ENCODE peak calls at places on chromosomes 6 and 20, in seven cellular contexts. C, B, L, M, N, O and J are unnamed samples.

GRCh38 chr6:169905041-169905807 is 153.8 kb downstream of the ERMARD start:
- DNase-seq in C (no peak), B (no peak), L (no peak), M (peak; percentile 71), N (peak; percentile 41), O (peak; percentile 23), J (peak; percentile 69)

GRCh38 chr6:135159531-135159930 is 21.6 kb upstream of the MYB start:
- DNase-seq in C (no peak), B (no peak), L (no peak), M (no peak), N (no peak), O (no peak), J (no peak)

GRCh38 chr20:37528442-37529213 is 952 bp upstream of the BLCAP start:
- DNase-seq in C (no peak), B (no peak), L (no peak), M (peak; percentile 41), N (peak; percentile 28), O (no peak), J (no peak)

GRCh38 chr20:63433756-63434531 is 38.5 kb downstream of the KCNQ2 start:
- DNase-seq in C (no peak), B (no peak), L (no peak), M (no peak), N (no peak), O (no peak), J (no peak)

GRCh38 chr6:2132911-2133310 is 112.5 kb downstream of the GMDS start:
- DNase-seq in C (no peak), B (no peak), L (no peak), M (no peak), N (no peak), O (no peak), J (no peak)

GRCh38 chr20:19920388-19921138 is 96.6 kb upstream of the NAA20 start:
- DNase-seq in C (no peak), B (no peak), L (no peak), M (no peak), N (no peak), O (no peak), J (no peak)

GRCh38 chr6:30591008-30591407 is 19.8 kb downstream of the ABCF1 start:
- DNase-seq in C (peak; percentile 86), B (no peak), L (no peak), M (peak; percentile 56), N (peak; percentile 87), O (peak; percentile 72), J (peak; percentile 41)

GRCh38 chr20:47206962-47207641 is 149.4 kb downstream of the ZMYND8 start:
- DNase-seq in C (no peak), B (peak; percentile 48), L (no peak), M (no peak), N (no peak), O (no peak), J (no peak)

GRCh38 chr6:6661684-6662083 is 73.2 kb downstream of the LY86 start:
- DNase-seq in C (peak; percentile 26), B (no peak), L (no peak), M (no peak), N (peak; percentile 61), O (peak; percentile 8), J (peak; percentile 1)

GRCh38 chr6:129704708-129705107 is 5.3 kb downstream of the ARHGAP18 start:
- DNase-seq in C (no peak), B (no peak), L (no peak), M (no peak), N (no peak), O (no peak), J (no peak)

GRCh38 chr6:30103630-30104179 is 9.2 kb downstream of the TRIM31 start:
- DNase-seq in C (no peak), B (no peak), L (no peak), M (no peak), N (no peak), O (no peak), J (no peak)

GRCh38 chr6:139124887-139125672 is 9.8 kb upstream of the HECA start:
- DNase-seq in C (peak; percentile 17), B (peak; percentile 65), L (peak; percentile 70), M (peak; percentile 56), N (peak; percentile 72), O (peak; percentile 49), J (peak; percentile 55)

GRCh38 chr6:155314773-155315515 is 660 bp upstream of the TFB1M start:
- DNase-seq in C (no peak), B (no peak), L (peak; percentile 82), M (peak; percentile 80), N (peak; percentile 84), O (peak; percentile 79), J (peak; percentile 75)

GRCh38 chr20:16301981-16302380 is 271.3 kb downstream of the KIF16B start:
- DNase-seq in C (no peak), B (no peak), L (no peak), M (no peak), N (no peak), O (peak; percentile 57), J (no peak)

GRCh38 chr6:55694148-55694547 is 115.2 kb upstream of the HMGCLL1 start:
- DNase-seq in C (peak; percentile 15), B (peak; percentile 79), L (no peak), M (peak; percentile 87), N (peak; percentile 56), O (peak; percentile 78), J (peak; percentile 87)

GRCh38 chr6:132489376-132489775 is 23.5 kb downstream of the STX7 start:
- DNase-seq in C (no peak), B (no peak), L (no peak), M (no peak), N (no peak), O (no peak), J (no peak)

GRCh38 chr6:132491881-132492280 is 21.0 kb downstream of the STX7 start:
- DNase-seq in C (no peak), B (no peak), L (no peak), M (no peak), N (no peak), O (no peak), J (no peak)

GRCh38 chr6:132490478-132491204 is 22.3 kb downstream of the STX7 start:
- DNase-seq in C (no peak), B (no peak), L (no peak), M (no peak), N (no peak), O (no peak), J (no peak)

GRCh38 chr6:132491303-132491702 is 21.6 kb downstream of the STX7 start:
- DNase-seq in C (no peak), B (no peak), L (no peak), M (peak; percentile 57), N (no peak), O (peak; percentile 52), J (peak; percentile 43)

DNA sequence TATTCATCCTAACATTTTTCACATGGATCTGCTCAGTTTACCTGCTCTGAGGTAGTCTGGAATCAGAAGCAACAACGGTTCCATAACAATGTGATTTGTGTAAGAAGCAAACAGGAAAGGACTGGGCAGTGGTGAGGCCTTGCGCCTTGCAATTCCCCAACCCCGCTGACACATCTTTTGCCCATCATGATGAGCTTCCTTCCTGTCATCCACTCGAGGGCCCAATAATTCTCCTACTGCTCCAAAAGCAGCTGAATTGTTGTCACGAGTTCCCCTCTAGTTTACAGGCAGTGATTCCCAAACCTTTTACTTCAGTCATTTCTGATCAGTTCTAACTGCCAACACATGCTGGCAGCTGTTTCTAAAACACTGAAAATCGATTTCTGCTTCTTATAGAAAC is 22.9 kb downstream of the STX7 start:
- DNase-seq in C (no peak), B (no peak), L (no peak), M (no peak), N (no peak), O (no peak), J (no peak)
- H2AFZ ChIP-seq in C (no peak overlapping the region), B (no peak overlapping the region), L (no peak overlapping the region), M (no peak overlapping the region), N (no peak overlapping the region), O (no peak overlapping the region), J (no peak overlapping the region)

DNA sequence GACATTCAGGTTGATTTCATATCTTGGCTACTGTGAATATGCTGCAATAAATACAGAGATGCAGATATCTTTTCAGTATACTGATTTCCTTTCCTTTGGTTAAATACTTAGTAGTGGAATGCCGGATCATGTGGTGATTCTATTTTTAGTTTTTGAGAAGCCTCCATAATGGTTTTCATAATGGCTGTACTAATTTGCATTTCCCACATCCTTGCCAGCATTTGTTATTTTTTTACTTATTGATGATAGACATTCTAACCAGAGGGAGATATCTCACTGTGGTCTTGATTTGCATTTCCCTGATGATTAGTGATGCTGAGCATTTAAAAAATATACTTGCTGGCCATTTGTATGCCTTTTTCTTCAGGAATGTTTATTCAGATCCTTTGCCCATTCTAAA is 195.0 kb downstream of the PACRG start:
- DNase-seq in C (no peak), B (no peak), L (no peak), M (peak; percentile 68), N (no peak), O (no peak), J (peak; percentile 69)
- TF ChIP-seq CTCF in C (no peak), B (no peak), L (no peak), M (no peak), N (no peak), O (no peak), J (no peak)

DNA sequence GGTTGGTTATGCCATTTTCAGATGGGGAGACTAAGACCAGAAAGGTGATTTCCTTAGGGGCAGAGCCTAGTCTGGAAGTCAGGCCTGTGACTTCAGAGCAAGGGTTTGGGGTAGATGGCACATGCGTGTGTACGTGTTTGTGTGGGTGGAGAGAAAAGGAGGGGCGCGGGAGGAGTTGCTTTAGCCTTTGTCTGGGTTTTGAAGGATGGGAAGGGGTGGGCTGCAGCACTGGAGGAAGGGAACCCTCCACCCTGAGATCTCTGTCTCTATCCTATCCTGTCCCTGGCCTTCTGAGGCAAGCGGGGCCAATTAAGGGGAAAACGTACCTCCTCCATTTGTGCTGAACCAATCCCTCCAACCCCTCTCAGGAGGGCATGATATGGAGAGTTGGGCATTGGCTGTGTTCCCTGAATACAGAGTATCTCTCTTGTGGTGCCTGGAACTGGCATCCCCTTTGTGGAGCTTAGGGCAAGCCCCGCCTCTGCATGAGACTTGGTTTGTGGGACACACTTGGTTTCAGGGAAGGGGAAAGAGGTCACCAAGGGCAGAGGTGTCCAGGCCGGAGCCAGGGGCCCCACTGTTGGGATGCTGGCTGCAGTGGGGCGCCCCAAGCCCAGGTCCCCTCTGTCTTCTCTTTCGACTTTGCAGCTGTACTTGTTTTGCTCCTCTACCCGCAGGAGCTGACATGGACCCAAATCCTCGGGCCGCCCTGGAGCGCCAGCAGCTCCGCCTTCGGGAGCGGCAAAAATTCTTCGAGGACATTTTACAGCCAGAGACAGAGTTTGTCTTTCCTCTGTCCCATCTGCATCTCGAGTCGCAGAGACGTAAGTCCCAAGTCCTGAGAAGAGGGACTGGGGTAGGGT is at the start of gene DBNDD2:
- DNase-seq in C (no peak), B (no peak), L (no peak), M (no peak), N (no peak), O (no peak), J (no peak)
- H2AFZ ChIP-seq in C (peak within 1 kb of the TSS; percentile 89), B (peak within 1 kb of the TSS; percentile 66), L (no peak within 1 kb of the TSS), M (peak within 1 kb of the TSS; percentile 45), N (peak within 1 kb of the TSS; percentile 96), O (peak within 1 kb of the TSS; percentile 92), J (peak within 1 kb of the TSS; percentile 78)

DNA sequence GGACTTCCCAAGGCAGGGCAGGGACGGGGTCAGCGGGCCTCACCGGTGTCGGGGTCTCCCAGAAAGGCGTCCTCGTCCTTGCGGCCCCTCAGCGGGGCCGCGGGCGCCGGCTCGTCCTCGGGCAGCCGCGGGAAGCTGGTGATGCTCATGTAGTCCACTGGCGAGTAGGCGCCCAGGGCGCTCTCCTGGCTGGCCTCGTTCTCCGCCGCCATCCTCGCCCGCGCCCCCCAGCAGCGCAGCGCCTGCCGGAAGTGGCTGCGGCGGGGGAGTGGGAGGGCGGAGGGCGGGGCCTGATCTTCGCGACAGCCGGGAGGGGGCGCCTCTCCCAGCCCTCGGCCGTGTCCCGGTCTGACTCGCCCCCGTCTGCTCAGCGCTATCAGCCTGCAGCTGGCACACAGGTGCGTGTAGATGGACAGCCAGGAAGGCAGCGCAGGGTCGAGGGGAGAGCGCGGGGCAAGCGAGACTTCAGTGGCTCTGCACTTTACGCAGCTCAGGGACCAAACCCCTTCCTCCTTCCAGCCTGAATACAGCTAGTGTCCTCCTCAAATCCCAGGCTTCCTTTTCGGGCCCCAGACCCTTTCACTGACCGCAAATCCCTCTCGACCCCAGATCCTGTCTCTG is at the start of gene GGT7:
- DNase-seq in C (peak; percentile 79), B (peak; percentile 94), L (peak; percentile 35), M (peak; percentile 67), N (peak; percentile 58), O (peak; percentile 69), J (peak; percentile 36)
- TF ChIP-seq CTCF in C (no peak), B (peak; percentile 74), L (peak; percentile 64), M (peak; percentile 48), N (peak; percentile 72), O (peak; percentile 67), J (peak; percentile 30)